ENCODE peak calls at places on chromosomes 16 and 17, in nine cellular contexts. E is cardiac fibroblast; M is neural crest cell; Z is MCF 10A; P is GM10248; F is cardiac muscle cell; Q is BJ; I is CD8-positive, alpha-beta T cell; D is GM13976. L is an unnamed sample.

GRCh38 chr17:5580367-5580766 is 3.9 kb downstream of the NLRP1 start:
- DNase-seq in M (no peak), Q (no peak), P (no peak), E (peak; percentile 50), I (no peak), F (no peak), Z (peak; percentile 26), D (no peak), L (no peak)

GRCh38 chr17:43641416-43641815 is 20.3 kb downstream of the MEOX1 start:
- DNase-seq in Q (no peak), I (no peak), Z (no peak), M (no peak), D (no peak), F (no peak), E (no peak), P (no peak), L (no peak)

GRCh38 chr16:66927918-66928649 is 2.7 kb upstream of the RRAD start:
- DNase-seq in Z (peak; percentile 70), D (no peak), I (no peak), E (peak; percentile 31), P (no peak), M (no peak), F (no peak), Q (no peak), L (no peak)

GRCh38 chr16:50295541-50296132 is 29.3 kb downstream of the ADCY7 start:
- DNase-seq in F (no peak), P (no peak), I (no peak), M (no peak), Z (no peak), D (no peak), Q (no peak), E (no peak), L (no peak)

GRCh38 chr17:63483038-63483437 is 6.2 kb downstream of the ACE start:
- DNase-seq in F (no peak), Z (no peak), I (no peak), Q (no peak), M (no peak), E (no peak), P (no peak), D (no peak), L (no peak)

GRCh38 chr16:72189865-72190371 is 18.0 kb upstream of the PMFBP1 start:
- DNase-seq in F (no peak), D (no peak), Z (peak; percentile 41), M (no peak), P (no peak), I (no peak), Q (no peak), E (peak; percentile 87), L (no peak)

GRCh38 chr16:80754479-80754878 is 49.9 kb downstream of the CDYL2 start:
- DNase-seq in E (no peak), M (no peak), Z (no peak), I (no peak), Q (no peak), F (no peak), P (no peak), D (no peak), L (no peak)

GRCh38 chr16:2427526-2427925 is 1.7 kb upstream of the CCNF start:
- DNase-seq in Z (no peak), F (no peak), E (no peak), D (no peak), M (no peak), P (no peak), I (no peak), Q (no peak), L (no peak)

GRCh38 chr16:58756650-58757332 is 22.7 kb upstream of the GOT2 start:
- DNase-seq in Z (no peak), I (no peak), D (no peak), P (no peak), E (no peak), M (no peak), Q (no peak), F (no peak), L (no peak)

GRCh38 chr16:21121150-21121549 is 29.5 kb downstream of the DNAH3 start:
- DNase-seq in D (no peak), F (no peak), M (no peak), Q (no peak), I (no peak), E (no peak), Z (no peak), P (no peak), L (no peak)

GRCh38 chr17:75078097-75079022 is 9.4 kb upstream of the SLC16A5 start:
- DNase-seq in F (no peak), I (no peak), Z (peak; percentile 66), P (peak; percentile 74), E (peak; percentile 72), D (peak; percentile 74), Q (no peak), M (no peak), L (peak; percentile 33)

DNA sequence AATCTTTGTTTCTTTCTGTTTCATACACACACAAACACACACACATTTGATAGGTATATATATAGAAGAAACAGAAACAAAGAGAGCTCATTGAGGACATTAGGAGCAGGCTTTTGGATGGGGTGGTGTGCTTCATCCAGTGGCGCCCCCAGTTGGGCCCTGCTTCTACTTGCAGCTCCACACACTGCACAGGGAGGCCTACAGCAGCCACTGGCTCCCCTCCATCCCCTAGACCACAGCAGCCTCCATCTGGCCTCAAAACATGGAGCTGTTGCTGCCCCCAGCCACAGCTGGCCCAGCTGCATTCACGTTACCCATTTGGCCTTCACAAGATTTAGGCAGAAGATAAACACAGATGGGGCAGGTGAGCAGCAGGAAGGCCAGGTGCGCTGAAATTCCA is 33.1 kb upstream of the NF1 start:
- DNase-seq in I (no peak), Z (no peak), D (no peak), M (no peak), P (no peak), F (no peak), E (no peak), Q (no peak), L (no peak)
- TF ChIP-seq CTCF in I (no peak), Z (no peak), D (no peak), M (no peak), P (no peak), F (no peak), E (peak; percentile 20), Q (no peak), L (no peak)

DNA sequence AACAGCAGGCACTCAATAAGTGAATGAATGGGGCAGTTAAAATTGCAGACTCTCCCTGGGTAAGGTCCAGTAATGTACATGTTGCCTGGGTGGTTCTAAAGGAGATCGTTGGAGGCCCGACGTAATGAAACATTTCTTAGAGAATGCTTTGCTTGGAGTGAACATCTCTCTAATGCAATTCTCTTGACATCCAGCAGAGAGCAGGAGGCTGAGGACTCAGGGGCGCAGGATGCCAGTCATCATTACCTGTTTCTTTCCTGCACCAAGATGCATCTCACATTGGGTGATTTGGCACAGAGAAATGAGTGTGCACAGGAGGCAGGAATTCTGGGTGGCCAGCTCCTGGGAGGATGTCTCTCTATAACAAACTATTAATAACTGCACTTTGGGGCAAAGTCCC is 130.3 kb upstream of the RBBP6 start:
- DNase-seq in M (no peak), D (peak; percentile 35), E (no peak), F (peak; percentile 3), Z (peak; percentile 38), I (no peak), P (peak; percentile 21), Q (no peak), L (no peak)
- TF ChIP-seq CTCF in M (peak; percentile 19), D (no peak), E (no peak), F (no peak), Z (peak; percentile 39), I (no peak), P (no peak), Q (no peak), L (no peak)

GRCh38 chr17:66910651-66911285 is 53.7 kb upstream of the CACNG4 start:
- DNase-seq in E (no peak), M (no peak), I (no peak), F (no peak), Z (no peak), Q (no peak), P (no peak), D (no peak), L (no peak)

GRCh38 chr17:66916946-66917345 is 47.6 kb upstream of the CACNG4 start:
- DNase-seq in F (no peak), E (no peak), M (no peak), D (no peak), Z (no peak), P (no peak), I (no peak), Q (no peak), L (no peak)

GRCh38 chr17:66915792-66916191 is 48.7 kb upstream of the CACNG4 start:
- DNase-seq in F (no peak), D (no peak), Q (no peak), I (no peak), Z (no peak), E (no peak), M (no peak), P (no peak), L (no peak)

GRCh38 chr17:66918896-66919295 is 45.6 kb upstream of the CACNG4 start:
- DNase-seq in M (no peak), I (no peak), P (no peak), Z (no peak), E (no peak), D (no peak), Q (no peak), F (no peak), L (no peak)

DNA sequence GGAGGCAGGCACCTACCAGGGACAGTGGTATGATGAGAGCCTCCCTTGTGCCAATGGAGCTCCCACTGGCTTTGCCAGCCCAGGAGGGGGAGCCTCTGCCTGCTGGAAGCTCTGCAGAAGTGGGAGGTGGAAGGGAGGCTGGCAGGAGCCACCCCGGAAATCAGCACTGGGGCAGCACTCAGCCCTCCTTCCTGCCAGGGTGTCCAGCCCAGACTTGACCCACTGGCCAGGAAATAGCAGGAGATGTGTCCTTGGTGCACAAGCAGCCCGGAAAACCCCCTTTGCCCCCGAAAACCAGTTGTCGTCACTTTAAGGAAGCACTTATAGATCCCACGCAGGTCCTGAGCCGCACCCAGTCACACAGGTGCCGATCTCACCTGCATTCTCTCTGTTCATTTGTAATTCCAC is 49.3 kb upstream of the CACNG4 start:
- DNase-seq in M (no peak), D (no peak), Q (no peak), E (peak; percentile 14), P (no peak), I (no peak), Z (peak; percentile 71), F (no peak), L (no peak)
- TF ChIP-seq CTCF in M (no peak), D (no peak), Q (peak; percentile 38), E (peak; percentile 5), P (no peak), I (no peak), Z (peak; percentile 39), F (no peak), L (no peak)

DNA sequence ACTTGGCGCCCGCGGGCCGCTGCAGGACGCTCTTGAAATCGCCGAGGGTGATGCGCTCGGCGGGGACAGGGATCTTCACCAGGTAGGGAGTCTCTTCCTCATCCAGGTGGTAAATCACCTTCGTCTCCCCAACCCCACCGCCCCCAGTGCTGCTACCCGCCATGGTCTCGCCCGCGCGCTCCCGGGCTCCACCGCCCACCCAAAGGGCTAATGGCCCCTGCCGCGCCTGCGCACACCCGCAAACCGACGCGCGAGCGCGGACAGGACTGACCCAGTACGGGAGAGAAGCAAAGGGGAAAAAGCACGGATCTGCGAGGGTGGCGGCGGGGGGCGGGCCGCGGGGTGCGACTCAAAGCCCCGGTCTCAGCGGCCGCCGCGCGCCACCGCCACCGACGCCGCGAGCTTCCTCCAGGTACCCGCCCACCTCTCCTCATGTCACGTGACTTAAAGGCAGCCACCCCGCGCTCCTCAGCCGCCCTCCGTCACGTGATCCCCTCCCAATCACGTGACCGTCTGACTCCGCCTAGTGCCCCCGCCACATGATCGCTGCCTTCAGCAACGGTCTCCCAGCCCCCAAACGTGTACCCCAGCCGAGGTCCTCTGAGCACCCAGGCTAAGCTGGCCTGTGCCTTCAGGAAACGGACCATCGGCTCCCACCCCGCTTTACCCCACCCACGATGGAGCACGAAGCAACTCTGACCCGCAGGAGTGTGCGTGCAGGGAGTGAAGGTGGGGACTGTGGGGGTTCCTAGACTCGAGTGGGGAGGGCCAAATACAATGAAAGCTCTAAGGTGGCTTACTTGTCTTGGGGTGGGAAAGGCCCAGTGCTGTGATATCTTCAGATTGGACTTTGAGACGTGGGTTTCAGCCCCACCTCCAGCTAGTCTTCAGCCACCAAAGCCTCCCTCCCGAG is at the start of gene DVL2:
- DNase-seq in Q (peak; percentile 59), D (peak; percentile 97), Z (peak; percentile 92), I (peak; percentile 88), M (peak; percentile 87), P (peak; percentile 96), F (peak; percentile 96), E (peak; percentile 96), L (peak; percentile 93)
- TF ChIP-seq CTCF in Q (no peak), D (no peak), Z (no peak), I (no peak), M (no peak), P (no peak), F (no peak), E (no peak), L (no peak)

L was measured in activated B cell treated with CpG ODN at 0.5 μM for 24 hours.